ENCODE peak calls at places on chromosomes 11 and 22, in seven cellular contexts. One of them, this sample, is unnamed.

GRCh38 chr11:93330446-93330984 is at the start of gene DEUP1:
- DNase-seq in fibroblast of the aortic adventitia: no peak
- DNase-seq in BE2C: peak; percentile 75
- DNase-seq in GM06990: peak; percentile 32
- DNase-seq in fibroblast of mammary gland: no peak
- DNase-seq in pancreas: peak; percentile 69
- DNase-seq in adrenal gland: peak; percentile 76
- DNase-seq in this sample: no peak

GRCh38 chr11:3133456-3134217 is 31.5 kb downstream of the OSBPL5 start:
- DNase-seq in fibroblast of the aortic adventitia: no peak
- DNase-seq in adrenal gland: no peak
- DNase-seq in GM06990: no peak
- DNase-seq in fibroblast of mammary gland: no peak
- DNase-seq in BE2C: peak; percentile 3
- DNase-seq in pancreas: no peak
- DNase-seq in this sample: no peak

GRCh38 chr11:130166457-130166784 is 6.8 kb downstream of the ST14 start:
- DNase-seq in adrenal gland: peak; percentile 91
- DNase-seq in pancreas: no peak
- DNase-seq in fibroblast of mammary gland: peak; percentile 99
- DNase-seq in GM06990: no peak
- DNase-seq in fibroblast of the aortic adventitia: peak; percentile 93
- DNase-seq in BE2C: peak; percentile 67
- DNase-seq in this sample: no peak

GRCh38 chr11:114612686-114613085 is 17.1 kb upstream of the NXPE4 start:
- DNase-seq in GM06990: peak; percentile 18
- DNase-seq in pancreas: no peak
- DNase-seq in fibroblast of the aortic adventitia: no peak
- DNase-seq in adrenal gland: no peak
- DNase-seq in BE2C: no peak
- DNase-seq in fibroblast of mammary gland: no peak
- DNase-seq in this sample: no peak

GRCh38 chr11:68962527-68963250 is 18.1 kb downstream of the MRGPRD start:
- DNase-seq in fibroblast of the aortic adventitia: no peak
- DNase-seq in GM06990: no peak
- DNase-seq in pancreas: no peak
- DNase-seq in adrenal gland: no peak
- DNase-seq in fibroblast of mammary gland: no peak
- DNase-seq in BE2C: no peak
- DNase-seq in this sample: no peak

GRCh38 chr22:32005453-32005852 is 37.6 kb upstream of the SLC5A1 start:
- DNase-seq in GM06990: no peak
- DNase-seq in fibroblast of the aortic adventitia: peak; percentile 78
- DNase-seq in adrenal gland: no peak
- DNase-seq in pancreas: no peak
- DNase-seq in BE2C: no peak
- DNase-seq in fibroblast of mammary gland: peak; percentile 39
- DNase-seq in this sample: no peak

GRCh38 chr22:39732625-39733024 is 160.9 kb downstream of the ENTHD1 start:
- DNase-seq in BE2C: no peak
- DNase-seq in adrenal gland: no peak
- DNase-seq in fibroblast of the aortic adventitia: no peak
- DNase-seq in GM06990: no peak
- DNase-seq in fibroblast of mammary gland: no peak
- DNase-seq in pancreas: no peak
- DNase-seq in this sample: no peak

GRCh38 chr22:28950567-28951411 is 67.4 kb downstream of the ZNRF3 start:
- DNase-seq in fibroblast of mammary gland: no peak
- DNase-seq in pancreas: no peak
- DNase-seq in BE2C: no peak
- DNase-seq in adrenal gland: peak; percentile 11
- DNase-seq in GM06990: no peak
- DNase-seq in fibroblast of the aortic adventitia: no peak
- DNase-seq in this sample: no peak

GRCh38 chr11:1546536-1547466 is 25.3 kb downstream of the DUSP8 start:
- DNase-seq in BE2C: peak; percentile 49
- DNase-seq in adrenal gland: peak; percentile 54
- DNase-seq in pancreas: peak; percentile 49
- DNase-seq in fibroblast of mammary gland: no peak
- DNase-seq in GM06990: peak; percentile 39
- DNase-seq in fibroblast of the aortic adventitia: no peak
- DNase-seq in this sample: no peak

DNA sequence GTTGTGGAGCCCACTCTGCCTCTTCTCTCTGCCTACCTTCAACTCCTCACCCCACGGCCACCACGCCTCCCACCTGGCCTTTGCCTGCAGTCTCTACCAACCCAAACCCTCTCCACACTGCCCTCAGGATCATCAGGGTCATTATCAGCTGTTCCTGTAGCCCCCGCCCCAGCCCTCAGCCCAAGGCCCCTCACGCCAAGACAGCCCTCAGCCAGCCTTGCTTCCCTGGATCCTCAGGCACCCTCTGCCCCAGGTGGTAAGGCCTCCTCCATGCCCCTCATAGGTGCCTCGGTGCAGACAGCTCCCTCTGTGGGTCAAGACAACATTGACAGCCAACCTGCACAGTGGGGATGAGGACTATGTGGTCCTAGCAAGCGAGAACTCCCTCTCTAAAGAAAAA is 1.7 kb downstream of the SBF1 start:
- DNase-seq in adrenal gland: no peak
- DNase-seq in fibroblast of mammary gland: no peak
- DNase-seq in GM06990: no peak
- DNase-seq in BE2C: no peak
- DNase-seq in pancreas: no peak
- DNase-seq in fibroblast of the aortic adventitia: no peak
- DNase-seq in this sample: no peak
- H3K4me3 ChIP-seq in adrenal gland: no peak overlapping the region
- H3K4me3 ChIP-seq in fibroblast of mammary gland: no peak overlapping the region
- H3K4me3 ChIP-seq in GM06990: peak overlapping the region; percentile 61
- H3K4me3 ChIP-seq in BE2C: no peak overlapping the region
- H3K4me3 ChIP-seq in pancreas: no peak overlapping the region
- H3K4me3 ChIP-seq in fibroblast of the aortic adventitia: peak overlapping the region; percentile 74
- H3K4me3 ChIP-seq in this sample: no peak overlapping the region

DNA sequence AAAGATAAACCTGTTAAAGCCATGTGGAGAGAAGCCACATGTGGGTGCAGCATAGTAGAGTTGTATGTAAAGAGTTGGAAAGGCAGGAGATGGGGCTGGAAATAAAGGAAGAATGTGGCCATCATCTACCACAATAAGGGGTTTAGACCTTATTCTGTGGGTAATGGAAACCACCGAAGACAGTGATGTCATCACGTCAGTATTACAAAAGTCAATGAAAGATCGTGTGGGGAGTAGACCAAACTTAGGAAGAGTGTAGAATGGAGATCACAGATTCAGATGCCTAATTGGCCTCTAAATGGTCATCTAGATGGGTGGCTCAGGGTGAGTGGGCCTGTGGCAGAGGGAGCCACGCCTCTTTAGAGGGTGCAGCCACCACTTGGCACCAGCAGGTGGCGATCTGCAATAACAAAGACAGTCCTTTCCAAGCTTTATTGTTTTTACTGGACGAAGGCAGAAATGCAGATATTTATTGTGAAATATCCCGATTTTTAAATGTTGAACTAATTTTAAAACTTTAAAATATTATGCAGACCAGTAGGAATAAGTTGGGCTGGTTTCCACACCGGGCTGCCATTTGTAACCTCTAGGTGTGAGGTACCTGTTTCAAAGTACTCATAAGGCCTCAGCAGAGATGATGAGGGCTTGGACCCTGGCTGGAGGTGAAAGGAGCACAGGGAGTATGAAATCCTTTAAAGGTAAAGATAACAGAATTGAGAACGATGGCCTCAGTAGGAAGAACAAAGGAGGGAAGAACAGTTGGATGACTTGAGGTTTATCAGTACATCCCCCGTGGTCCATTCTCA is 222.0 kb downstream of the DBX1 start:
- DNase-seq in GM06990: no peak
- DNase-seq in pancreas: peak; percentile 23
- DNase-seq in BE2C: peak; percentile 38
- DNase-seq in fibroblast of mammary gland: peak; percentile 65
- DNase-seq in adrenal gland: peak; percentile 59
- DNase-seq in fibroblast of the aortic adventitia: peak; percentile 73
- DNase-seq in this sample: no peak
- TF ChIP-seq CTCF in GM06990: peak; percentile 93
- TF ChIP-seq CTCF in pancreas: peak; percentile 68
- TF ChIP-seq CTCF in BE2C: peak; percentile 79
- TF ChIP-seq CTCF in fibroblast of mammary gland: peak; percentile 84
- TF ChIP-seq CTCF in adrenal gland: peak; percentile 75
- TF ChIP-seq CTCF in fibroblast of the aortic adventitia: peak; percentile 87
- TF ChIP-seq CTCF in this sample: peak; percentile 85

GRCh38 chr11:18368236-18368635 is 26.1 kb upstream of the LDHA start:
- DNase-seq in GM06990: no peak
- DNase-seq in fibroblast of the aortic adventitia: peak; percentile 58
- DNase-seq in adrenal gland: no peak
- DNase-seq in BE2C: no peak
- DNase-seq in fibroblast of mammary gland: peak; percentile 34
- DNase-seq in pancreas: no peak
- DNase-seq in this sample: no peak
- H3K4me3 ChIP-seq in GM06990: no peak overlapping the region
- H3K4me3 ChIP-seq in fibroblast of the aortic adventitia: no peak overlapping the region
- H3K4me3 ChIP-seq in adrenal gland: no peak overlapping the region
- H3K4me3 ChIP-seq in BE2C: no peak overlapping the region
- H3K4me3 ChIP-seq in fibroblast of mammary gland: no peak overlapping the region
- H3K4me3 ChIP-seq in pancreas: no peak overlapping the region
- H3K4me3 ChIP-seq in this sample: no peak overlapping the region

GRCh38 chr11:119983240-119983732 is 154.6 kb downstream of the TRIM29 start:
- DNase-seq in GM06990: no peak
- DNase-seq in fibroblast of the aortic adventitia: no peak
- DNase-seq in BE2C: no peak
- DNase-seq in pancreas: no peak
- DNase-seq in fibroblast of mammary gland: no peak
- DNase-seq in adrenal gland: no peak
- DNase-seq in this sample: no peak
- TF ChIP-seq CTCF in GM06990: peak; percentile 5
- TF ChIP-seq CTCF in fibroblast of the aortic adventitia: no peak
- TF ChIP-seq CTCF in BE2C: peak; percentile 24
- TF ChIP-seq CTCF in pancreas: no peak
- TF ChIP-seq CTCF in fibroblast of mammary gland: no peak
- TF ChIP-seq CTCF in adrenal gland: no peak
- TF ChIP-seq CTCF in this sample: no peak

DNA sequence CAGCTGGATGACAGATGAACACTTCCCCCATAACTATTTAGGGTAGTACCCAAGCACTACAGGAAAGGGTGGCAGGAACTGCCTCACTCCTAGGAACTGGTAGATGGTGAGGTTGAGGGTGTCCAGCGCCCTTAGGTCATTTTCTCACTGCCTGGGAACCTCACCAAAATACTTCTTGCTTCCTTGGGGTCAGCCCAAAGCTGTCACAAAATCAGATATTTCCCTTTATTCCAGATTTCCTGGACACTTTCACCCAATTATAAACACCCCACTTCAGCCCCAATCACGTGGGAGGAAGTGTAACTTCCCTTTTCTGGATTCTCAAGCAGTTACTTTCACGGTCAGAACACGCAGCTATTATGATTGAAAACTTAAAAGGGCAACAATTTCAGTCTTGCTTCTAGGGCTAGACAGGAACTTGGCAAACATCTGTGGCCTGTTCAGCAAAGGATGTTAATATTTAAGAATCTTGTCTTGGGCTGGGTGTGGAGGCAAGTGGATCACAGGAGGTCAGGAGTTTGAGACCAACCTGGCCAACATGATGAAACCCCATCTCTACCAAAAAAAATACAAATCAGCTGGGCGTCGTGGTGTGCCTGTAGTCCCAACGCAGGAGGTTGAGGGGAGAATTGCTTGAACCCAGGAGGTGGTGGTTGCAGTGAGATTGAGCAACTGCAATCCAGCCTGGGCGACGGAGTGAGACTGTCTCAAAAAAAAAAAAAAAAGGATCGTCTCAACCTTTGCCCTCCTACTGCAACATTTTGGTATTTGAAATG is 4.0 kb downstream of the FTH1 start:
- DNase-seq in fibroblast of the aortic adventitia: no peak
- DNase-seq in BE2C: no peak
- DNase-seq in adrenal gland: peak; percentile 45
- DNase-seq in pancreas: no peak
- DNase-seq in fibroblast of mammary gland: peak; percentile 69
- DNase-seq in GM06990: no peak
- DNase-seq in this sample: peak; percentile 49
- H3K4me3 ChIP-seq in fibroblast of the aortic adventitia: peak overlapping the region; percentile 100
- H3K4me3 ChIP-seq in BE2C: no peak overlapping the region
- H3K4me3 ChIP-seq in adrenal gland: no peak overlapping the region
- H3K4me3 ChIP-seq in pancreas: no peak overlapping the region
- H3K4me3 ChIP-seq in fibroblast of mammary gland: no peak overlapping the region
- H3K4me3 ChIP-seq in GM06990: no peak overlapping the region
- H3K4me3 ChIP-seq in this sample: no peak overlapping the region

DNA sequence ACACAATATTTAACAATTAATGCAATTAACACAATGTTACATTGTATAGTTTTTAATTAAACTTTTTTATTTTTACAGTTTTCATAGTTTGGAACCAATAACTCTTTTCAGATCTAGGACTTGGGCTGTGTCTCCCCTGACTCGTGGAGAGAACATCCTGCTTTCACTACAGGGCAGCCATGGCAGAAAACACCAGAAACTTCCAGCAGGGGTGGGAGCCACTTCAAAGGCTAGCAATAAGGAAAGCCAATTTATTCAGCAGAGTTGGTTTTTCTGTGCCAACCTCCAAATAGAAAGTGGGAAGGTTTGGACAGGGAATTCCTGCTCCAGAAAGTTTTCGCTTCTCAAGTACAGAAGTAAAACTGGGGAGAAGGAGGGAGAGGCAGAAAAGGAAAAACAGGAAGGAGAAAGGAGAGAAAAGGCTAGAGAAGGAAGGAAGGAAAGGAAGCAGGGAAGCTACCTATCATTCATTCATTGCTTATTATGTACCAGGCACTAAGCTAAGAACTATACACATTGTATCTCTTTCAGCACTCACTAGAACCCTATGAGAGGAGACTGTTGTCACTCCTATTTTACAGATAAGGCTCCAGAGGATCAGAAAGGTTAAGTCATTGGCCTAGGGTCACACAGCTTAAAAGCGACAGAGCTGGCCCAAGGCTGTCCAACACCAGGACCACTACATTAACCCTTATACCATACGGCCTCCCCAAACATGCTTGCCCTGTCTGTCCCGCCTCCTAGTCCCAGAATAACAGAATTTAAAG is 54.8 kb upstream of the CREB3L1 start:
- DNase-seq in BE2C: no peak
- DNase-seq in fibroblast of mammary gland: peak; percentile 18
- DNase-seq in GM06990: no peak
- DNase-seq in fibroblast of the aortic adventitia: peak; percentile 22
- DNase-seq in pancreas: no peak
- DNase-seq in adrenal gland: no peak
- DNase-seq in this sample: no peak
- TF ChIP-seq CTCF in BE2C: no peak
- TF ChIP-seq CTCF in fibroblast of mammary gland: peak; percentile 2
- TF ChIP-seq CTCF in GM06990: no peak
- TF ChIP-seq CTCF in fibroblast of the aortic adventitia: peak; percentile 37
- TF ChIP-seq CTCF in pancreas: no peak
- TF ChIP-seq CTCF in adrenal gland: no peak
- TF ChIP-seq CTCF in this sample: no peak

DNA sequence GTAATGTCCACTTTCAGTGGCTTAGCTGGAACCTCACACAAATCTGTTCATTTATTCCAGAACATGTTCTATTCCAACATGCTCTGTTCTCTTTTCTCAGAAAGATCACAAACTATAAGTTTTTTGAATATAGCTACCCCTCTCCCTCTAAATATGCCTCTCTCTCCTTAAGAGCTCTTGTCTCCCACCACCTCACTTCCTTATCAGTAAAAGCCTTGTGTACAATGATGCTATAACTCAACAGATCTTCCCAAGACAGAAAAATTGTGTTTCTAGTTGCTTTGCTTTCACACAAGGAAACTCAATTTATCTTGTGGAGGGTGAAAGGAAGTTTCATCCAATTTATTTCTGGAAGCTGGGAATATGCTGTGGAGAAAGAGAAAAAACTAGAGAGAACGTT is 64.4 kb downstream of the FAM76B start:
- DNase-seq in pancreas: no peak
- DNase-seq in BE2C: no peak
- DNase-seq in GM06990: no peak
- DNase-seq in fibroblast of mammary gland: no peak
- DNase-seq in adrenal gland: no peak
- DNase-seq in fibroblast of the aortic adventitia: no peak
- DNase-seq in this sample: no peak
- H3K4me3 ChIP-seq in pancreas: no peak overlapping the region
- H3K4me3 ChIP-seq in BE2C: no peak overlapping the region
- H3K4me3 ChIP-seq in GM06990: no peak overlapping the region
- H3K4me3 ChIP-seq in fibroblast of mammary gland: no peak overlapping the region
- H3K4me3 ChIP-seq in adrenal gland: no peak overlapping the region
- H3K4me3 ChIP-seq in fibroblast of the aortic adventitia: no peak overlapping the region
- H3K4me3 ChIP-seq in this sample: no peak overlapping the region

This sample was measured in GM12864.